ENCODE peak calls at places on chromosomes 11 and 22, in nine cellular contexts. O is heart right ventricle, H is spleen, L is iPS DF 6.9, X is body of pancreas, G is lower lobe of right lung, S is fibroblast of lung, I is colonic mucosa, U is thoracic aorta. P is an unnamed sample.

GRCh38 chr22:19579880-19580279 is 55.7 kb upstream of the CLDN5 start:
- DNase-seq in O (peak; percentile 34), H (no peak), L (no peak), X (no peak), G (peak; percentile 57), S (no peak), I (no peak), U (no peak), P (no peak)

GRCh38 chr22:43176090-43176489 is 10.8 kb downstream of the TTLL12 start:
- DNase-seq in O (no peak), H (peak; percentile 68), L (no peak), X (no peak), G (no peak), S (no peak), I (no peak), U (no peak), P (no peak)

GRCh38 chr11:65402790-65403189 is 16.4 kb downstream of the FRMD8 start:
- DNase-seq in O (no peak), H (no peak), L (no peak), X (no peak), G (no peak), S (no peak), I (no peak), U (no peak), P (no peak)

GRCh38 chr11:70826950-70827349 is 425.4 kb downstream of the SHANK2 start:
- DNase-seq in O (no peak), H (no peak), L (no peak), X (no peak), G (no peak), S (no peak), I (no peak), U (no peak), P (no peak)

GRCh38 chr11:65872555-65873279 is at the start of gene EFEMP2:
- DNase-seq in O (peak; percentile 60), H (peak; percentile 86), L (no peak), X (no peak), G (peak; percentile 64), S (no peak), I (no peak), U (no peak), P (peak; percentile 82)

GRCh38 chr22:39927544-39927943 is 26.7 kb downstream of the GRAP2 start:
- DNase-seq in O (no peak), H (no peak), L (no peak), X (no peak), G (no peak), S (no peak), I (no peak), U (no peak), P (no peak)

GRCh38 chr11:80593981-80594380 is 1153.2 kb upstream of the TENM4 start:
- DNase-seq in O (no peak), H (no peak), L (no peak), X (peak; percentile 3), G (no peak), S (peak; percentile 31), I (peak; percentile 61), U (no peak), P (no peak)

GRCh38 chr11:70733327-70734325 is 335.3 kb downstream of the CTTN start:
- DNase-seq in O (no peak), H (peak; percentile 47), L (no peak), X (no peak), G (peak; percentile 34), S (no peak), I (no peak), U (no peak), P (peak; percentile 53)

GRCh38 chr11:9158898-9159391 is 67.5 kb upstream of the SCUBE2 start:
- DNase-seq in O (no peak), H (no peak), L (no peak), X (no peak), G (no peak), S (peak; percentile 37), I (no peak), U (no peak), P (no peak)

DNA sequence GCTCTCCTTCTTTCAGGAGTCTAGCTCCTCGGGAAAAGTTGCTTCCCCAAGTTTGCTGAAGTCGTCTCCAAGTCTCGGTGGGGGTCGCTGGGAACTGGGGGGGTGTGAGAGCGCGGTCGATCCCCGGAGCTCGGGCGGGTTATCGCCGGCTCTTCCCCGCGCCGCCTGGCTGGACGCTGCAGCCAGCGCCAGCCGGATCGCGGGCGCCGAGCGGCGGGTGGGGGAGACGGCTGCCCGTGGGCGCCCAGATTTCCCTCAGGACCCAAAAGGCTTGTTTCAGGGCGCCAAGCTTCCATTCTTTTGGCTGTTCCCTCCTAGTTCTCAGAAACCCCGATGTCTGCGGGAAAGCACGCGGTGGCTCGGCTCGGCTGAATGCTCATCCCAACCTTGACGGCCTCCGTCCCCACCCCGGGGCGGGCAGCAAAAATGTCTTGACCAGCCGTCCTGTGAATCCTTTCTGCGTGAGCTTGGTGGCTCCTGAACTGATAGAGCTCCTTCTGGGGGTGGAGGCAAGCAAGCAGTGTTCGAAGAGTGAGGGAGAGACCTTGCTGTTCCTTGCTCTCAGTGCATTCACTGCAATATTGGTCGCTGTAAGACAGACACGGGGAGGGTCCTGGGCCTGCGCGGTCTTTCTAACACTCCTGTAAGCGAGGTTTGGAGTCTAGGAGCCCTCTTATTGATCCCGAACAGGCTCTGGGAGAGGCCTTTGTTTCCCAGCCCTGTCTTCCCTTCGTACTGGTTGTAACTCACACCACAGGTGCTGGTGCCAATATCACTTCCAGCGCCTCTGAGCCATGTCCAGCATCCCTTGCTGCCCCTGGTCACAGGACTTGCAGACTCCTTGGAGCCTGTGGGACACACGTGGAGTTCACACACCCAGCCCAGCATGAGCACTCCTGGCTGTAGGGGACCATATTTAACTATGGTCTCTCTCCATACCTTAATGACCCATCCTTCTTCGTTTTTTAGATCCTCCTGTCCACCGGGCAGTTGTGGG is 1.8 kb downstream of the ZBTB16 start:
- DNase-seq in O (peak; percentile 33), H (peak; percentile 82), L (no peak), X (peak; percentile 59), G (peak; percentile 55), S (peak; percentile 68), I (no peak), U (no peak), P (peak; percentile 76)
- H3K4me1 ChIP-seq in O (peaks cover 73% of the 10 kb centered on the region), H (peaks cover 23% of the 10 kb centered on the region), L (peaks cover 2% of the 10 kb centered on the region), X (peaks cover 70% of the 10 kb centered on the region), G (peaks cover 64% of the 10 kb centered on the region), S (no peaks in the 10 kb centered on the region), I (peaks cover 7% of the 10 kb centered on the region), U (peaks cover 39% of the 10 kb centered on the region), P (peaks cover 56% of the 10 kb centered on the region)

DNA sequence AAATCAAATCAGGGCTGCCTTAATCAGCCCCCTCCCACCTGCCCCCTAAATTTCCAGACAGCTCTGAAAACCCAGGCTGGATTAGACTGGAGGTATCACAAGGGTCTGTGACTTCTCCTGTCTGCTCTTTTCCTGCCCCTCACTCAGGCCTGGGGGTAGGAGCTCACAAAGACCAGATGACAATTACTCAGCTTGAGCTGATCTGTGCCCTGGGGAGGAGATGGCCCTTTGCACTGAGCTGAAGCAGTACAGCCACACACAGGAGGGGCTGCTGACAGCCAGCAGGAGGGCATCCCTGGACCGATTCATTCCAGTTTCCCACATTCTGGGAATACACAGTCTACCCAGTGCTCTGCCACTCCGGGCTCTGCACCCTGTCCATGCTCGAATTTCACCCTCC is 4.2 kb downstream of the ABCC8 start:
- DNase-seq in O (no peak), H (no peak), L (no peak), X (no peak), G (no peak), S (no peak), I (no peak), U (no peak), P (no peak)
- H3K27ac ChIP-seq in O (no peak overlapping the region), H (no peak overlapping the region), L (no peak overlapping the region), X (no peak overlapping the region), G (no peak overlapping the region), S (no peak overlapping the region), I (no peak overlapping the region), U (no peak overlapping the region), P (no peak overlapping the region)

DNA sequence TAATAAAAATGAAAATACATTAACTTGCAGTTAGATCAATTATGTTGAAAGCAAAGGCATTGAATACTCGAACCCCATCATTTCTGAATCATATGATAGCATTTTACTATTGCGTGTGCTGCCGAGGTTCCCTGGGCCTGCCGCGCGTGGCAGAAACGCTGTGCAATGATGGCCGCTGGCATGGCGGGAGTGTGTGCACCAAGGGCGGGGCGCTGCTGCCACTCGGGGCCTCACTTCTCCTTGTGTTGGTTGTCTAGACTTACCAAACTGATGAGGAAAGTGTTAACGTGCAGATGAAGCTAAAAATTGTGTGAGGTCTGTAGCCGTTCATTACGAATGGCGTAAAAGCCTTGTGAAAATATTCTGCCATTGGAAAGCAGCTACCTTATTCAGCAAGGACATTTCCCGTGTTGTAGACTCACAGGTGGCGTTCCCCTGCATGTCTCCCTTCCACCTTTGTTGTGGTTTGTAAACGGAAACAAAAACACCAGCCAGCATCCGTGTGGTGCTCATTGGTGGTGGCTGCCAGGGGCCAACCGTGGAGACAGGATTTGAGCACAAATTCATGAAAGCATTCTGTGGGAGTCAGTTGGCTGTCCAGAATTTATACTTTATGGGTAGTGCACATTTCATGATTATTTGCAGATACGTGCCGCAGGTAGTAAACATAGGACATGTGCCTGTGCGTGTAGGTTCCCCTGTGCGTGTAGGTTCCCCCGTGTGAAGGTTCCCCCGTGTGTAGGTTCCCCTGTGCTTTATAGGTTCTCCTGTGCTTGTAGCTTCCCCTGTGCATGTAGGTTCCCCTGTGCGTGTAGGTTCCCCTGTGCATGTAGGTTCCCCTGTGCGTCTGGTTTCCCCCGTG is 5.9 kb upstream of the GRAMD4 start:
- DNase-seq in O (no peak), H (peak; percentile 88), L (no peak), X (no peak), G (peak; percentile 62), S (no peak), I (no peak), U (no peak), P (no peak)
- H3K4me1 ChIP-seq in O (peaks cover 59% of the 10 kb centered on the region), H (peaks cover 37% of the 10 kb centered on the region), L (no peaks in the 10 kb centered on the region), X (peaks cover 23% of the 10 kb centered on the region), G (peaks cover 44% of the 10 kb centered on the region), S (no peaks in the 10 kb centered on the region), I (peaks cover 14% of the 10 kb centered on the region), U (peaks cover 21% of the 10 kb centered on the region), P (peaks cover 29% of the 10 kb centered on the region)

GRCh38 chr11:126173257-126173656 is 38.2 kb downstream of the RPUSD4 start:
- DNase-seq in O (no peak), H (peak; percentile 49), L (no peak), X (no peak), G (no peak), S (no peak), I (no peak), U (no peak), P (no peak)

GRCh38 chr11:126174816-126175215 is 36.6 kb downstream of the RPUSD4 start:
- DNase-seq in O (no peak), H (peak; percentile 56), L (no peak), X (no peak), G (peak; percentile 19), S (no peak), I (no peak), U (no peak), P (no peak)

GRCh38 chr11:126169291-126169690 is 42.2 kb downstream of the RPUSD4 start:
- DNase-seq in O (no peak), H (no peak), L (no peak), X (no peak), G (no peak), S (no peak), I (no peak), U (no peak), P (no peak)

GRCh38 chr11:126175261-126175885 is 36.1 kb downstream of the RPUSD4 start:
- DNase-seq in O (no peak), H (peak; percentile 46), L (no peak), X (no peak), G (peak; percentile 40), S (no peak), I (no peak), U (no peak), P (no peak)

DNA sequence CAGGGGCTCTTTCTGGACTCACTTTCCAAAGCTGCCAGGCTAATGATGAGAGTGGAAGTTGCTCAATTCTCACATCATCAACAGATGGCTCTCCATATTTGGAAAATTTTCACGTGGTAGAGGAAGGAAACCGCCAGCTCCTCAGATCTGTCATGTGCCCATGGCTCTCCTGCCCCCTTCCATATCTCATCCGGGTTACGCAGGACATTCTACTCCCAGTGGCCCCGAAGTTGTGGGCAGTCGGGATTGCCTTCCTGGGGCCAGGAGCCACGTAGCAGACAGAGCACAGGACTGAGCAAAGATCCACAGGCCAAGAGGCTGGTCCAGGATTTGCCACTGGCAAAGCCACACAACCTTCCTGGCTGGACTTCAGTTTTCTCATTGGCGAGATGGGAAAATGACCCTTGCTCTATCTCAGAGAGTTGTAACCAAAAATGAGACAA is 38.8 kb downstream of the RPUSD4 start:
- DNase-seq in O (no peak), H (peak; percentile 52), L (no peak), X (no peak), G (peak; percentile 18), S (peak; percentile 86), I (no peak), U (no peak), P (no peak)
- H3K27ac ChIP-seq in O (no peak overlapping the region), H (no peak overlapping the region), L (no peak overlapping the region), X (no peak overlapping the region), G (no peak overlapping the region), S (no peak overlapping the region), I (no peak overlapping the region), U (no peak overlapping the region), P (no peak overlapping the region)